ENCODE peak calls at places on chromosomes 6 and 20, in six cellular contexts. P is HCT116, Y is A549, T is IMR-90, Z is sigmoid colon, F is breast epithelium. J is an unnamed sample. For H3K9me3, the result is how much of the 10 kb centered on the place peaks cover.

GRCh38 chr20:32583581-32584045 is 1.5 kb downstream of the NOL4L start:
- DNase-seq in F (no peak), T (no peak), P (no peak), Z (no peak), Y (no peak), J (no peak)

GRCh38 chr20:52457826-52458225 is 266.2 kb upstream of the ZFP64 start:
- DNase-seq in P (no peak), Y (no peak), F (no peak), Z (no peak), T (peak), J (no peak)

GRCh38 chr6:12008366-12009179 is 3.5 kb upstream of the HIVEP1 start:
- DNase-seq in F (peak), Z (peak), Y (peak), P (peak), T (peak), J (peak)

GRCh38 chr20:11376998-11377397 is 540.7 kb upstream of the BTBD3 start:
- DNase-seq in Y (no peak), P (no peak), T (peak), Z (no peak), F (no peak), J (no peak)

GRCh38 chr6:40806479-40806878 is 219.3 kb upstream of the LRFN2 start:
- DNase-seq in Z (no peak), P (no peak), F (no peak), Y (no peak), T (no peak), J (no peak)

GRCh38 chr6:136547336-136547735 is 2.9 kb downstream of the MAP7 start:
- DNase-seq in F (no peak), P (peak), T (peak), Y (peak), Z (no peak), J (no peak)

GRCh38 chr6:90173262-90173926 is 123.2 kb downstream of the BACH2 start:
- DNase-seq in T (no peak), P (no peak), F (no peak), Z (no peak), Y (no peak), J (no peak)

GRCh38 chr20:49647509-49647908 is 66.2 kb downstream of the B4GALT5 start:
- DNase-seq in Z (no peak), P (no peak), F (no peak), Y (peak), T (peak), J (no peak)

GRCh38 chr6:109434456-109434855 is 6.0 kb downstream of the PPIL6 start:
- DNase-seq in Y (no peak), Z (no peak), P (no peak), T (no peak), F (no peak), J (no peak)

GRCh38 chr6:31462026-31462963 is 35.6 kb upstream of the MICB start:
- DNase-seq in Y (no peak), T (peak), F (no peak), P (no peak), Z (no peak), J (no peak)

GRCh38 chr20:15875446-15875845 is 697.8 kb downstream of the KIF16B start:
- DNase-seq in T (no peak), Y (no peak), Z (no peak), F (no peak), P (no peak), J (no peak)
- H3K9me3 ChIP-seq in T (under half), Y (under half), Z (under half), F (under half), P (under half), J (under half)

DNA sequence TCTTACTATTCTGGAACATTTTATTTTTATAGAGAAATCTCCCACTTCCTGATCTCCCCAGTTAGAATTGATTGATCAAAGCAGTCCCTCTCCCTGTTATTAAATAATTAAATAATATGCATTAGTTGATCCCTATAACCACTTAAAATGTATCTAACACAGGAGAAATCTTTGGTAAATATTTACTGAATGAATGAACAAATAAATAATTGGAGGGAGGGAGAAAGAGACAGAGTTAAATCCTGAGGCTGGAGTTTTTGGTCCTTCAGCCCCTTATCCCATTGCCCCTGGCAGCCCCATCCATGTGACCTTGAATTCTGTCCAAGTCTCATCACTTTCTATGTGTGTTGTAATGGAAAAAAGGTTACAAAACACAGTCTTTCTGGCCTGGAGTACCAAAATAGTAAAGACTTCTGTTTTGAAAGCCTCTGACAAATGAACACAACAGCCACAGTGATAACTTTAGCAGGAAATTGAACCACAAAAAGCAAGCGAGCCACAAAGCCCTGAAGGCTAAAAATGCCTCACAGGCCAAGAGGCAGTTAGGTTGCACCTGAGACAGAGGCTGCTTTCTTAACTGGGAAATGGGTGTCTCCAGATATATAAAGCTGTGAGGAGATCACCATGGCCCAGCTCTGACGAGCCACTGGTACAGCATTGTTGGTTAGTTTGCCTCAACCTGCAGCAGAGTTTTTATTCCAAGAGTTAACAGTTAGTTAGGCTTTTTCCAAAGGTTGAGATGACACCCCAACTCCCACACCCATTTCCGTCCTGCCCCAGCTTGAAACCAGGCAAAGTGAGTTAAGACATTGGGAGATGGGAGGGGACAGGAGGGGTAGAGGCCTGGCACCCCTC is 11.3 kb downstream of the NT5E start:
- DNase-seq in T (no peak), Y (no peak), F (peak), P (no peak), Z (no peak), J (no peak)
- TF ChIP-seq POLR2A in T (no peak), Y (no peak), F (no peak), P (no peak), Z (no peak), J (no peak)

DNA sequence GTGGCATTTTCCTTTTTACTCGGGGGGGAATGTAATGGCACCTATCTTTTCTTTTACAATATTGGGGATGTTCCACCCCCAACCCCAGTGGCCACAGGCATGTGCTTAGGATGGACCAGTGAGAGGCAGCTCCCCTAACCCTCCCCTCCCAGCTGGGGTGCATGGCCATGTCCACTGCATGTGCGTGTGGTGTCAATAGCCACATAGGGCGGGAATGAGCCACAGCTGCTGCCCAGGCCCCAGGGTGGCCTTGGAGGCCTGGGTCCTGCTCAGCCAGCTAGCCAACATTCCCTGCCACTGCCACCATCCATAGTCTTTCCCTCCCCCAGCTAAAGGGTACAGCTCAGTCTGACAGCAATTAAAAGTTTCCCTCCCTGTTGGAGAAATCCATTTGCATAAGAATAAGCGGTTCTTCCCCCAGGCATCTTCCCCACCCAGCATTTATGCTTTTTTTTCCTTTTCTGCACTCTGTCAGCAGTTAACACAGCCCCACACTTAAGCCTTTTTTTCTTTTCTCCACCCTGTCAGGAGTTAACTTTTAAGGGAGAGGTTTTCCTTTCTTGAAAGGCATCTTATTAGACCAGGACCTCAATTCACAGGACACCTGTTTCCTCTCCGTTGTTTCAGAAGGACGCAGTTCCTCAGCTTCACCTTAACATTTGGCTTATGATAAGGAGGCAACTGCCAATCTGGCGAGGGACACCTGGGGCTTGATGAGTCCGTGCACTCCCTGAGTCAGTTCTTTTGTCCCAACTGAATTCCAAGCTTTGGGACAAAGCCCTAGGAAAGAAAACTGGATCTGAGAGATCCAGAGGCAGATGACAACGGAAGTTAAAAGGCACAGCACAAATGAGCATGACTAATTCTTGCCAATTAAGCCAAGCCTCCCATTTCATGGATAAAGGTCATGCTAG is 121.4 kb downstream of the TPBG start:
- DNase-seq in P (no peak), Y (no peak), Z (no peak), T (no peak), F (no peak), J (no peak)
- H3K9me3 ChIP-seq in P (under half), Y (under half), Z (under half), T (under half), F (under half), J (under half)

GRCh38 chr20:36951198-36951976 is at the start of gene SAMHD1:
- DNase-seq in F (peak), P (peak), Y (peak), Z (peak), T (peak), J (peak)
- TF ChIP-seq POLR2A in F (peak), P (peak), Y (peak), Z (peak), T (no peak), J (peak)